ENCODE peak calls at places on chromosomes 3 and 15, in four cellular contexts. One of them, this sample, is unnamed. For H3K9me3 and H3K4me1, the result is how much of the 10 kb centered on the place peaks cover.

GRCh38 chr3:129560931-129561594 is 18.1 kb downstream of the H1-8 start:
- DNase-seq in PC-9: no peak
- DNase-seq in stomach: peak
- DNase-seq in PC-3: no peak
- DNase-seq in this sample: peak

GRCh38 chr3:4954256-4955000 is 24.8 kb upstream of the BHLHE40 start:
- DNase-seq in PC-9: no peak
- DNase-seq in stomach: no peak
- DNase-seq in PC-3: no peak
- DNase-seq in this sample: no peak

GRCh38 chr3:172982731-172983364 is 158.2 kb downstream of the SPATA16 start:
- DNase-seq in PC-9: no peak
- DNase-seq in stomach: no peak
- DNase-seq in PC-3: peak
- DNase-seq in this sample: no peak

GRCh38 chr3:50177346-50177745 is 14.1 kb upstream of the GNAT1 start:
- DNase-seq in PC-9: no peak
- DNase-seq in stomach: no peak
- DNase-seq in PC-3: no peak
- DNase-seq in this sample: no peak

GRCh38 chr3:125163739-125164601 is 48.6 kb downstream of the SLC12A8 start:
- DNase-seq in PC-9: peak
- DNase-seq in stomach: peak
- DNase-seq in PC-3: peak
- DNase-seq in this sample: peak

GRCh38 chr15:62128916-62129315 is 36.2 kb downstream of the C2CD4B start:
- DNase-seq in PC-9: no peak
- DNase-seq in stomach: no peak
- DNase-seq in PC-3: no peak
- DNase-seq in this sample: no peak

GRCh38 chr15:75791337-75791713 is 51.9 kb upstream of the UBE2Q2 start:
- DNase-seq in PC-9: no peak
- DNase-seq in stomach: no peak
- DNase-seq in PC-3: no peak
- DNase-seq in this sample: no peak

GRCh38 chr3:17194116-17194515 is 309.4 kb downstream of the PLCL2 start:
- DNase-seq in PC-9: no peak
- DNase-seq in stomach: no peak
- DNase-seq in PC-3: no peak
- DNase-seq in this sample: no peak

GRCh38 chr15:63372753-63373152 is 8.9 kb downstream of the CA12 start:
- DNase-seq in PC-9: no peak
- DNase-seq in stomach: no peak
- DNase-seq in PC-3: no peak
- DNase-seq in this sample: no peak

GRCh38 chr3:159978353-159978752 is 10.3 kb upstream of the IL12A start:
- DNase-seq in PC-9: no peak
- DNase-seq in stomach: no peak
- DNase-seq in PC-3: no peak
- DNase-seq in this sample: no peak

GRCh38 chr3:38157562-38157961 is 7.8 kb upstream of the OXSR1 start:
- DNase-seq in PC-9: peak
- DNase-seq in stomach: no peak
- DNase-seq in PC-3: peak
- DNase-seq in this sample: no peak

GRCh38 chr3:106176734-106177133 is 307.9 kb upstream of the CBLB start:
- DNase-seq in PC-9: no peak
- DNase-seq in stomach: no peak
- DNase-seq in PC-3: no peak
- DNase-seq in this sample: no peak

DNA sequence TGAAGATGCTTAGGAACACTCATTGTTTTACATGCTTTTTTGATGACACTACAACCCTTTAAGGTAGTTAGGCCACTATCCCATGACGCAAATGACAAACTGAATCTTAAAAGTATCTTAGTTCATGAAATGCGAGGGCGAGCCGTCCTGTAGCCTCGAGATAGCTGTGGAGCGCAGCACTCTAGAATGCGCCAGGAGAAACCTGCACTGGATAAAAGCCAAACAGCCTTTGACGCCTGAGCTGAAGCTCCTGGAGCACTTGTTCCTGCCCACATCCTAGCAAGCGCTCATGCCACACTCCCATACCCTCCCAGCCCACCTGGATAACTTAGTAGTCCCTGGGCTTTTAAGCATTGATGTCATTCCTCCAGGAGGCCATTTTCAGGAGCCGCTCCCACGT is 516.9 kb downstream of the GABRG3 start:
- DNase-seq in PC-9: no peak
- DNase-seq in stomach: no peak
- DNase-seq in PC-3: no peak
- DNase-seq in this sample: no peak
- H3K9me3 ChIP-seq in PC-9: under half
- H3K9me3 ChIP-seq in stomach: under half
- H3K9me3 ChIP-seq in PC-3: under half
- H3K9me3 ChIP-seq in this sample: under half

DNA sequence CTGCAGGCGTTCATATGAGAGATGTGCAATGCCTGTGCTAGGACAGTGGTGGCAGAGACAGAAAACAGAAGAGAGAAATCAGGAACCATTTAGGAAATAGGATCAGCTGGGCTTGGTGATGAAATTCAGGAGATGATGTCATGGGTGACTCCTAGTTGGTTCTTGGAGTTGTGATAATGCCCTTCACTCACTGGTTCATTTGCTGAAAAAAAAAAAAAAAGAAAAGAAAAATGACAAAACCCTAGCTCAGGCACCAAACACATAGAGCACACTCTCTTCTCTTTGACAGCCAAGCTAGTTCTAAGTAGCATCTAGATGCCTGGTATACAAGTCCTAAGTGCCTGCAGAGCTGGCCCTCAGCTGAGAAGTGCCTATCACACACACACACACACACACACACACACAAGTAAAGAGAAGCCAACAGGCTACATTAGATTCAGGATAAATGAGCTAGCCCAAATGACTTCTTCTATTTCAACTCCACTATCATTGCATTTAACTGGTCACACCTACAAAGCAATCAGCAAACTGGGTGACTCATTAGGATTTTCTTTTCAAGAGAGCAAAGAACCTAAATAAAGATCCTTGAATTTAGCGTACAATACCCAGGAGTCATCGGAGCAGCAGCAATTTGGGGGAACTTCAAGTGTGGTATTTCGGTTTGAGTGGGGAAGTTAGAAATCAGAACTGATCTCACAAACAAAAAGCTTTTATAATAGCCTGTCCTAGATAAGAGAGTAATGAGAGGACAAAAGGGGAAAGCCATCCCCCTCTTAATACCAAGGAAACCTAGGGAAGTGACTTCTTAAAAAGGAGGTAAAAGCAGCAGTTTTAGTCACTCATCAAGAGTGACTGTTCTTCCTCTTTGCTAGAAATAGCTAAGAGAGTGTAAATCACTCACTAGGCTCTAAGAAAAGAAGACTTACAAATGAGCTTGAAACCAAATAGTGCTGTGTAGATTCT is 112.9 kb downstream of the TNIK start:
- DNase-seq in PC-9: peak
- DNase-seq in stomach: no peak
- DNase-seq in PC-3: no peak
- DNase-seq in this sample: no peak
- H3K4me1 ChIP-seq in PC-9: under half
- H3K4me1 ChIP-seq in stomach: under half
- H3K4me1 ChIP-seq in PC-3: under half
- H3K4me1 ChIP-seq in this sample: under half

GRCh38 chr15:27486676-27487290 is 515.8 kb downstream of the GABRG3 start:
- DNase-seq in PC-9: no peak
- DNase-seq in stomach: no peak
- DNase-seq in PC-3: no peak
- DNase-seq in this sample: no peak
- H3K9me3 ChIP-seq in PC-9: under half
- H3K9me3 ChIP-seq in stomach: under half
- H3K9me3 ChIP-seq in PC-3: under half
- H3K9me3 ChIP-seq in this sample: under half

GRCh38 chr3:45275006-45275704 is 49.1 kb upstream of the TMEM158 start:
- DNase-seq in PC-9: no peak
- DNase-seq in stomach: no peak
- DNase-seq in PC-3: no peak
- DNase-seq in this sample: no peak

GRCh38 chr3:45280227-45280626 is 54.1 kb upstream of the TMEM158 start:
- DNase-seq in PC-9: no peak
- DNase-seq in stomach: no peak
- DNase-seq in PC-3: peak
- DNase-seq in this sample: no peak

GRCh38 chr3:45273681-45274515 is 47.8 kb upstream of the TMEM158 start:
- DNase-seq in PC-9: peak
- DNase-seq in stomach: no peak
- DNase-seq in PC-3: no peak
- DNase-seq in this sample: no peak

GRCh38 chr3:45280971-45281370 is 54.9 kb upstream of the TMEM158 start:
- DNase-seq in PC-9: no peak
- DNase-seq in stomach: no peak
- DNase-seq in PC-3: no peak
- DNase-seq in this sample: no peak

GRCh38 chr3:45277636-45278035 is 51.5 kb upstream of the TMEM158 start:
- DNase-seq in PC-9: no peak
- DNase-seq in stomach: no peak
- DNase-seq in PC-3: no peak
- DNase-seq in this sample: no peak
- H3K4me1 ChIP-seq in PC-9: under half
- H3K4me1 ChIP-seq in stomach: under half
- H3K4me1 ChIP-seq in PC-3: under half
- H3K4me1 ChIP-seq in this sample: under half

GRCh38 chr3:94083261-94083660 is 20.4 kb downstream of the NSUN3 start:
- DNase-seq in PC-9: peak
- DNase-seq in stomach: no peak
- DNase-seq in PC-3: no peak
- DNase-seq in this sample: no peak
- H3K9me3 ChIP-seq in PC-9: under half
- H3K9me3 ChIP-seq in stomach: under half
- H3K9me3 ChIP-seq in PC-3: under half
- H3K9me3 ChIP-seq in this sample: under half

GRCh38 chr15:79463043-79463780 is 31.1 kb downstream of the MINAR1 start:
- DNase-seq in PC-9: no peak
- DNase-seq in stomach: no peak
- DNase-seq in PC-3: no peak
- DNase-seq in this sample: no peak

GRCh38 chr15:79458491-79458890 is 26.4 kb downstream of the MINAR1 start:
- DNase-seq in PC-9: no peak
- DNase-seq in stomach: no peak
- DNase-seq in PC-3: no peak
- DNase-seq in this sample: no peak

GRCh38 chr15:79463781-79464270 is 31.7 kb downstream of the MINAR1 start:
- DNase-seq in PC-9: no peak
- DNase-seq in stomach: no peak
- DNase-seq in PC-3: no peak
- DNase-seq in this sample: no peak

GRCh38 chr15:79455943-79456342 is 23.8 kb downstream of the MINAR1 start:
- DNase-seq in PC-9: no peak
- DNase-seq in stomach: no peak
- DNase-seq in PC-3: no peak
- DNase-seq in this sample: no peak

GRCh38 chr15:79459666-79460065 is 27.5 kb downstream of the MINAR1 start:
- DNase-seq in PC-9: no peak
- DNase-seq in stomach: no peak
- DNase-seq in PC-3: no peak
- DNase-seq in this sample: no peak
- H3K4me1 ChIP-seq in PC-9: under half
- H3K4me1 ChIP-seq in stomach: under half
- H3K4me1 ChIP-seq in PC-3: under half
- H3K4me1 ChIP-seq in this sample: under half

This sample was measured in lower lobe of right lung.